ENCODE peak calls at places on chromosomes 12 and 14, in six cellular contexts. U, F, C, B, E and G are unnamed samples.

GRCh38 chr12:51593539-51593938 is 2.5 kb downstream of the SCN8A start:
- DNase-seq in E (no peak), B (no peak), C (peak), F (peak), U (peak), G (no peak)

GRCh38 chr12:2739832-2740641 is 54.7 kb upstream of the FKBP4 start:
- DNase-seq in F (peak), B (no peak), U (no peak), C (peak), E (no peak), G (no peak)

GRCh38 chr12:22543246-22544037 is 900 bp downstream of the C2CD5 start:
- DNase-seq in E (no peak), B (peak), U (peak), F (peak), C (peak), G (peak)

GRCh38 chr14:82366803-82367202 is 833.1 kb upstream of the SEL1L start:
- DNase-seq in B (no peak), U (no peak), F (no peak), E (no peak), C (no peak), G (no peak)

GRCh38 chr14:23351681-23352505 is 794 bp downstream of the SLC22A17 start:
- DNase-seq in C (no peak), E (no peak), U (no peak), B (no peak), F (peak), G (no peak)

GRCh38 chr12:111757361-111758119 is 9.2 kb upstream of the ALDH2 start:
- DNase-seq in F (no peak), E (peak), B (peak), U (peak), C (peak), G (peak)

GRCh38 chr12:76919388-76920181 is 40.8 kb upstream of the CSRP2 start:
- DNase-seq in U (no peak), B (no peak), F (no peak), C (no peak), E (no peak), G (no peak)

GRCh38 chr12:64678835-64679234 is 68.5 kb downstream of the RASSF3 start:
- DNase-seq in U (no peak), F (no peak), B (no peak), E (no peak), C (no peak), G (no peak)

GRCh38 chr12:132740652-132741051 is 21.0 kb downstream of the ANKLE2 start:
- DNase-seq in E (no peak), U (no peak), F (no peak), C (no peak), B (no peak), G (no peak)

GRCh38 chr12:19846561-19846960 is 407.3 kb downstream of the AEBP2 start:
- DNase-seq in F (no peak), U (no peak), C (peak), E (no peak), B (no peak), G (no peak)

GRCh38 chr12:1306817-1307216 is 287.6 kb downstream of the FBXL14 start:
- DNase-seq in U (no peak), F (no peak), E (no peak), B (no peak), C (no peak), G (no peak)

GRCh38 chr12:56221233-56221756 is 427 bp downstream of the RNF41 start:
- DNase-seq in F (peak), B (peak), U (peak), E (no peak), C (peak), G (peak)

GRCh38 chr12:59904874-59905521 is 309.2 kb downstream of the SLC16A7 start:
- DNase-seq in C (no peak), F (no peak), E (no peak), U (no peak), B (no peak), G (no peak)

DNA sequence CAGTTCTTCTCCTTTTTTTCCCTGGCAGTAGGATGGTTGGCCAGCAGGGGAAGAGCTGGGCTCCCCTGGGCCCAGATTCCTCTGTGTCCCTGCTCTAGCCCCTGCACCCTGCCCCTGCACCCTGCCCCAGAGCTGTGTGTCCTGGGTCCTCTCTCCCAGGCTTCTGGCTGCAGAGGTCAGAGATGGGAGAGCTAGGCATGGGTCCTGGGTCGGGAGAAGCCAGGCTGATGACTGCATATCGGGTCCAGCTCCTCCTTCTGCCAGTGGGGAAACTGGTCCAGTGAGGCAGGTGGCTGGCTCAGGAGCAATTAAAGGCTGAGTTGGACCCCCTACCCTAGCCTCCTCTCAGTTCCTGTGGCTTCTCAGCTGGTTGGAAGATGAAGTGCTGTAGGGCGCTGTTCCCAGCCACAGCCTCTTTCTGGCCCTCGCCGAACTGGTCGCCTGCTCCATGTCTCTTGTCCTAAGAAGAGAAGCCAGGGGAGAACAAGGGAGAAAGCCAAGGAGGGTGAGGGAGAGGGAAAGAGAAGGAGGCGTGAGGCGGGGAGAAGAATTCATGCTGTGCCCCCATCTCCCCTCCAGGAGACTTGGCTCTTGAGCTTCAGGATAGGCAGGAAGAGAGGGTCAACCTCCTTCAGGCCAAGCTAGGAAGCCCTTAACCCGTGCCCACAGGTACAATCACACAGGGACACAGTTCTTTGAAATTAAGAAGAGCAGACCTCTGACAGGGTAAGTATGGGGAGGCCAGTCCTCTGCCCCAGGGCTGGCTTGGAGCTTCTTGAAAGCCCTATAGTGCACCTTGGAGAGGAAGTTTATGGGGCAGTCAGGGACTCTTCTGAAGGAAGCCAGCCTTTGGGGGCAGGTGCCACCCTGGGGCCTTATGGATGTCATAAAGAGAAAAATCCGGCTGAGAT is 9.5 kb downstream of the VASH1 start:
- DNase-seq in F (no peak), B (no peak), U (no peak), E (peak), C (no peak), G (no peak)
- H3K4me3 ChIP-seq in F (no peak), B (no peak), U (no peak), E (no peak), C (no peak), G (no peak)

GRCh38 chr12:53049582-53050318 is at the start of gene TNS2:
- DNase-seq in B (peak), F (no peak), U (peak), E (peak), C (peak), G (peak)
- H3K4me3 ChIP-seq in B (peak), F (peak), U (peak), E (peak), C (peak), G (peak)

DNA sequence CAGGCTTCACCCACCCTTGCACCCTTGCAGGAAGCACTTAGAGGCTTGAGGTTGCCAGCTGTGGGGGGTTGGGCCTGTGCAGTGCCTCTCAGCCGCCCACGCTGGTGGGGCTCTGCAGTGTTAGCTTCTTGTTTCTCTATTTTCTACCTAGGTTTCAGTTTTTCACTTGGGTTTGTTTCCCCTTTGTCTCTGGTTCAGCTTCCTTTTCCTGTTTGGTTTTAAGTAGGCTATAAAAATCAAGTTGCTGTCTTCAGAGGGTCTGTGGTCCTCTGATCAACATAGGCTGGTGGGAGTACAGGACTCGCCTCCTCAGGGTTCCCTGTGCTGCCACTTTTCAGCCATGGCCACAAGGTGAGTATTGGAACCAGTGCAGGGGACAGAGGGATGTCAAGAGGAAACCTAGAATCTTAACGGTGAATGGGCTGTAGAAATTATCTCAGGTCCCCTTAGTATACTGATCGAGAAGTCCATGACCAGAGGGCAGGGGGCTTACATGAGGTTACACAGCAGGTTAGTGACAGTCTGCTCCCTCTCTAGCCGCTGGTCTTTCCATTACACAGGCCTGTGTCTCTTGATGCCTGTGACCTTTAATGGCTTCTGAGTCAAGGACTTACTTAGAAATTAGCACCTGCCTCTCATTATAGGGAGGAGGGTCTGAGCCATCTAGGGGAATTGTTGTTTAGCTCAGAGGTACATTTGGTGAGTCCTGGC is at the start of gene EVL:
- DNase-seq in U (peak), B (peak), F (no peak), E (no peak), C (no peak), G (no peak)
- H3K4me3 ChIP-seq in U (peak), B (peak), F (no peak), E (no peak), C (no peak), G (no peak)

GRCh38 chr14:99360774-99361595 is 89.0 kb upstream of the BCL11B start:
- DNase-seq in U (no peak), B (no peak), C (no peak), F (no peak), E (no peak), G (no peak)
- H3K4me3 ChIP-seq in U (no peak), B (no peak), C (no peak), F (no peak), E (no peak), G (no peak)

DNA sequence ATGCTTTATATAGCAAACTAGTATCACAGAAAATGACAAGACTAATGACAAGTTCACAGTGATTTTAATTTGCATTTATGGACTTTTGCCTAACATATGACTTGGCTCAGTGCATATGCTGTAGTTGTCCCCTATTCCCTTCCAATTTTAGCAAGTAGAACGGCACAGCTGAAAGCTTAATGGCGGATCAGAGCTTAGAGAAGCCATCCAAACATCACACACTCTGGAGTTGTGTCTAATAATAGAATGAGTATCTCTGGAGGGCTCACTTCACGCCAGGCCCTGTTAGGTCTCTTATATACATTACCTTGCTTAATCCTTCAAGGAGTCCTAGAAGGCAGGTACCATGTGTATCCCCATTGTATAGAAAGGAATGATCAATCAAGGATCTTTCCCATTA is 13.3 kb downstream of the CNIH1 start:
- DNase-seq in B (no peak), C (no peak), U (no peak), E (no peak), F (no peak), G (no peak)
- H3K4me3 ChIP-seq in B (no peak), C (no peak), U (no peak), E (no peak), F (no peak), G (no peak)

DNA sequence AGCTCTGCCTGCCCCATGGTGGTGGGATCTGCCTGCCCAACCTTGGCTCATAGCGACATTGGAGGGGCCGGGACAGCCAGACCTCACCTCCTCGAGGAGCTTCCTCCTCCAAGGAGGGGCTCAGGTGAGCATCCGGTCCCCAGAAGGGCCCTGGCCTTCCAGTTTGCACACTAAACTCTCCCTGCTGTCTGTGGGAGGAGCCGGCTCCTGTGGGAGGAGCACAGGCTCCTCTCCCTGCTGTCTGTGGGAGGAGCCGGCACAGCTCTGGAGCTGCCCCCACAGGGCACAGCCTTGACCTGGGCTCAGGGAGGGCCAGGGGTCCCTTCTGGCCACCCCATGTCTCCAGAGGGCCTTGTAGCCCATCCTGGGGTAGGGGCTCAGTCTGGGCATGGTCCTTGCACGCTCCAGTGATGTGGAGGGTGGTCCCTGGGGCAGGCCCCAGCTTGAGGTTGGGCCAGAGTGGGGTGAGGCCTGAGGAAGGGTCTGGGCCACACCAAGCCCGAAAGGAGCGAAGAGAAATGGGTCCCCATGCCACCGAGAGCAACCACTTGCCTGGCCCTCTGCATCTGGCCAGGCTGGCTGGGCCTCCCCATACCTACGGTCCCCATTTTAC is 147.5 kb upstream of the C14orf180 start:
- DNase-seq in E (peak), F (no peak), C (no peak), U (no peak), B (no peak), G (no peak)
- H3K4me3 ChIP-seq in E (no peak), F (no peak), C (no peak), U (no peak), B (no peak), G (no peak)